ENCODE peak calls at places on chromosomes 16 and 17, in eight cellular contexts. R is glutamatergic neuron; N is stimulated activated CD4-positive, alpha-beta T cell treated with anti-CD3 and anti-CD28 coated beads, Interleukin-1b, Interleukin-23, amount 100 ng/mL, for 24 hours; O is CD4-positive, alpha-beta memory T cell; V is ureter; U is DMS153; E is substantia nigra; T is activated T-helper 1 cell treated with anti-CD3 and anti-CD28 coated beads, Interleukin-2, amount 50 U/mL, for 16 hours. W is an unnamed sample.

GRCh38 chr17:9370464-9370863 is 205.2 kb downstream of the STX8 start:
- DNase-seq in R (no peak), N (no peak), O (no peak), V (no peak), U (no peak), E (no peak), T (no peak), W (no peak)

GRCh38 chr16:84559311-84559932 is 55.0 kb upstream of the MEAK7 start:
- DNase-seq in R (no peak), N (no peak), O (no peak), V (no peak), U (no peak), E (no peak), T (no peak), W (no peak)

GRCh38 chr17:55451203-55451641 is 29.6 kb upstream of the MMD start:
- DNase-seq in R (no peak), N (no peak), O (no peak), V (no peak), U (no peak), E (no peak), T (no peak), W (no peak)

GRCh38 chr16:67156146-67156844 is 3.4 kb downstream of the TRADD start:
- DNase-seq in R (no peak), N (no peak), O (no peak), V (no peak), U (no peak), E (no peak), T (no peak), W (no peak)

GRCh38 chr17:7557147-7557764 is 1.3 kb upstream of the TNFSF13 start:
- DNase-seq in R (no peak), N (no peak), O (no peak), V (no peak), U (no peak), E (no peak), T (no peak), W (no peak)

GRCh38 chr16:12706628-12707027 is 97.1 kb downstream of the CPPED1 start:
- DNase-seq in R (no peak), N (no peak), O (no peak), V (no peak), U (no peak), E (no peak), T (no peak), W (no peak)

GRCh38 chr17:66716236-66717026 is 118.5 kb upstream of the CACNG5 start:
- DNase-seq in R (peak; percentile 55), N (no peak), O (no peak), V (no peak), U (no peak), E (no peak), T (no peak), W (no peak)

GRCh38 chr16:48383204-48383876 is 1.9 kb downstream of the SIAH1 start:
- DNase-seq in R (no peak), N (no peak), O (no peak), V (no peak), U (no peak), E (no peak), T (no peak), W (no peak)

GRCh38 chr17:78154903-78155811 is 9.0 kb downstream of the C17orf99 start:
- DNase-seq in R (no peak), N (no peak), O (no peak), V (no peak), U (no peak), E (no peak), T (no peak), W (no peak)

GRCh38 chr17:40779181-40779909 is 3.0 kb downstream of the KRT27 start:
- DNase-seq in R (peak; percentile 17), N (peak; percentile 7), O (no peak), V (no peak), U (peak; percentile 10), E (no peak), T (no peak), W (no peak)

GRCh38 chr17:60390881-60391418 is 983 bp downstream of the USP32 start:
- DNase-seq in R (peak; percentile 19), N (no peak), O (peak; percentile 8), V (no peak), U (no peak), E (no peak), T (peak; percentile 5), W (no peak)

GRCh38 chr17:7440823-7441174 is 1.5 kb downstream of the FGF11 start:
- DNase-seq in R (peak; percentile 56), N (no peak), O (no peak), V (no peak), U (no peak), E (no peak), T (no peak), W (no peak)

GRCh38 chr17:2853111-2853721 is 57.0 kb downstream of the RAP1GAP2 start:
- DNase-seq in R (peak; percentile 58), N (no peak), O (peak; percentile 40), V (peak; percentile 54), U (no peak), E (no peak), T (no peak), W (no peak)

GRCh38 chr16:64211306-64211705 is 910.6 kb downstream of the CDH11 start:
- DNase-seq in R (no peak), N (no peak), O (no peak), V (no peak), U (no peak), E (no peak), T (no peak), W (no peak)

GRCh38 chr17:2085648-2085949 is 30.7 kb downstream of the HIC1 start:
- DNase-seq in R (no peak), N (no peak), O (no peak), V (no peak), U (no peak), E (no peak), T (no peak), W (no peak)

GRCh38 chr17:57956311-57957119 is 1.3 kb upstream of the CUEDC1 start:
- DNase-seq in R (no peak), N (no peak), O (peak; percentile 47), V (peak; percentile 3), U (no peak), E (no peak), T (no peak), W (no peak)

GRCh38 chr17:39246274-39246673 is 20.5 kb upstream of the STAC2 start:
- DNase-seq in R (no peak), N (no peak), O (no peak), V (no peak), U (no peak), E (no peak), T (no peak), W (no peak)

GRCh38 chr17:45438931-45439610 is 6.4 kb upstream of the ARHGAP27 start:
- DNase-seq in R (no peak), N (no peak), O (no peak), V (no peak), U (no peak), E (no peak), T (no peak), W (no peak)

GRCh38 chr17:11298401-11298800 is 57.4 kb downstream of the SHISA6 start:
- DNase-seq in R (no peak), N (no peak), O (no peak), V (no peak), U (no peak), E (no peak), T (no peak), W (no peak)

GRCh38 chr17:47317119-47317518 is 6.6 kb upstream of the EFCAB13 start:
- DNase-seq in R (no peak), N (no peak), O (no peak), V (no peak), U (no peak), E (no peak), T (no peak), W (no peak)

GRCh38 chr16:9607512-9608230 is 516.2 kb downstream of the HAPSTR1 start:
- DNase-seq in R (no peak), N (no peak), O (no peak), V (no peak), U (no peak), E (no peak), T (no peak), W (no peak)

GRCh38 chr16:50547340-50547865 is 793 bp upstream of the NKD1 start:
- DNase-seq in R (peak; percentile 53), N (peak; percentile 36), O (peak; percentile 87), V (peak; percentile 61), U (no peak), E (no peak), T (peak; percentile 68), W (no peak)